ENCODE peak calls at places on chromosomes 7 and 10, in eight cellular contexts. J, L, G, S, Y, T, B and C are unnamed samples.

GRCh38 chr7:113684165-113684564 is 234.6 kb downstream of the PPP1R3A start:
- DNase-seq in Y (no peak), T (no peak), B (no peak), G (no peak), J (no peak), S (no peak), L (no peak), C (no peak)

GRCh38 chr10:6200588-6201510 is 1.9 kb upstream of the PFKFB3 start:
- DNase-seq in L (no peak), T (peak), B (no peak), G (peak), J (no peak), Y (peak), S (no peak), C (peak)

GRCh38 chr10:14466256-14466655 is 135.5 kb upstream of the FRMD4A start:
- DNase-seq in L (peak), G (no peak), B (no peak), T (no peak), J (no peak), S (no peak), Y (no peak), C (no peak)

GRCh38 chr7:42151309-42151708 is 85.7 kb downstream of the GLI3 start:
- DNase-seq in B (no peak), L (peak), S (no peak), J (no peak), Y (no peak), T (no peak), G (no peak), C (no peak)

GRCh38 chr10:121823993-121824463 is 103.8 kb downstream of the ATE1 start:
- DNase-seq in Y (no peak), T (no peak), J (no peak), S (peak), B (peak), L (peak), G (peak), C (no peak)

GRCh38 chr10:102775973-102776669 is 32.4 kb downstream of the WBP1L start:
- DNase-seq in L (peak), B (no peak), T (no peak), Y (peak), J (no peak), S (peak), G (no peak), C (peak)

GRCh38 chr10:44552716-44553115 is 167.8 kb upstream of the CXCL12 start:
- DNase-seq in T (no peak), Y (no peak), L (no peak), B (no peak), J (no peak), S (no peak), G (no peak), C (no peak)

GRCh38 chr7:30682131-30683083 is at the start of gene CRHR2:
- DNase-seq in J (no peak), L (no peak), S (no peak), T (peak), Y (peak), B (no peak), G (peak), C (no peak)

GRCh38 chr7:101702362-101702850 is 73.3 kb upstream of the MYL10 start:
- DNase-seq in J (no peak), G (no peak), S (peak), T (no peak), B (no peak), L (no peak), Y (no peak), C (peak)

GRCh38 chr10:72275351-72276012 is 1.8 kb downstream of the DDIT4 start:
- DNase-seq in L (peak), Y (peak), B (no peak), G (no peak), S (no peak), T (no peak), J (no peak), C (peak)

GRCh38 chr10:124025638-124026336 is 67.6 kb downstream of the CHST15 start:
- DNase-seq in S (peak), G (no peak), J (no peak), T (no peak), B (peak), Y (no peak), L (peak), C (no peak)

GRCh38 chr7:55558962-55559920 is 13.1 kb downstream of the VOPP1 start:
- DNase-seq in Y (no peak), B (no peak), S (no peak), G (no peak), J (no peak), L (no peak), T (no peak), C (no peak)